ENCODE peak calls at places on chromosomes 1 and 21, in five cellular contexts. V, E, X, S and A are unnamed samples. For H3K9me3, the result is how much of the 10 kb centered on the place peaks cover.

GRCh38 chr21:38903578-38904193 is 98.0 kb downstream of the ETS2 start:
- DNase-seq in V (no peak), E (no peak), X (no peak), S (no peak), A (no peak)

GRCh38 chr1:6239950-6240768 is 3.8 kb upstream of the HES3 start:
- DNase-seq in V (no peak), E (no peak), X (no peak), S (no peak), A (no peak)

GRCh38 chr1:96538001-96538649 is 183.5 kb upstream of the PTBP2 start:
- DNase-seq in V (no peak), E (no peak), X (peak), S (no peak), A (no peak)

GRCh38 chr1:213684454-213684853 is 303.3 kb upstream of the PROX1 start:
- DNase-seq in V (no peak), E (no peak), X (no peak), S (no peak), A (no peak)

GRCh38 chr1:1021010-1021845 is 1.3 kb downstream of the AGRN start:
- DNase-seq in V (peak), E (no peak), X (peak), S (no peak), A (no peak)

GRCh38 chr21:39664586-39664985 is 51.8 kb downstream of the B3GALT5 start:
- DNase-seq in V (no peak), E (no peak), X (no peak), S (no peak), A (no peak)

GRCh38 chr1:148166558-148167492 is 14.7 kb upstream of the NBPF11 start:
- DNase-seq in V (no peak), E (no peak), X (no peak), S (no peak), A (no peak)

GRCh38 chr1:55338448-55338820 is 123.3 kb upstream of the USP24 start:
- DNase-seq in V (no peak), E (no peak), X (no peak), S (no peak), A (no peak)

GRCh38 chr21:15330872-15331271 is 266.1 kb upstream of the NRIP1 start:
- DNase-seq in V (no peak), E (no peak), X (no peak), S (no peak), A (no peak)

DNA sequence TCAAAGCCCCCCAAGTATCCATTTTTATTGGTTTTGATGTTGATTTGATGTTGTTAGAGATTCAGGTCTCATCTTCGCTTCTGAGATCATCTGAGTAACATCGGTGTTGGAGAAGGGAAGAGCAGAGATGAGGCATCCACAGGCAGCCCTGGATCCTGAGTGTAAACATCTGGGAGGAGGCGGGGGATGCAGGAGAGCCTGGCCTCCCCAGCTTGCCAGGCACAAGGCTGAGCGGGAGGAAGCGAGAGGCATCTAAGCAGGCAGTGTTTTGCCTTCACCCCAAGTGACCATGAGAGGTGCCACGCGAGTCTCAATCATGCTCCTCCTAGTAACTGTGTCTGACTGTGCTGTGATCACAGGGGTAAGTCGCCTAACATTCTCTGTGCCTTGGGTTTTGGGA is at the start of gene PROK1:
- DNase-seq in V (no peak), E (no peak), X (no peak), S (no peak), A (no peak)
- H3K9me3 ChIP-seq in V (under half), E (under half), X (under half), S (under half), A (under half)

DNA sequence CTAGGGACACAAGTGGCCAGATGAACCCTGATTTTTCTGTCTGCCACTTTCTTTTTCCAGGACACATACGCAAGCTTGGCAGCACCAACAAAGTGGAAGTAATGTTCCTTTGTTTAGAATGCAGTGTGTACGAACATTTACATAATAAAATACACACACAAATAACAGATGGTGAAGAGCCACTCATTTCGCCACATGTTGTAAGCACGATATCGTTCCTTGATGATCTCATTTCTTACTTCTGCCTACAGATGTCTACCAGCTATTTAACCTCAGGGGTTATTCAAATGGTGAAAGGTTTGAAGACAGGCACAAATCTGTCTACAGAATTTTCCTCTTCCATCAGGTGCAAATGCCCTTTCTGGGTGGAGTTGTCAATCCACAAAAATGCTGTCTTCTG is 670.1 kb upstream of the CXADR start:
- DNase-seq in V (no peak), E (no peak), X (peak), S (no peak), A (no peak)
- H3K9me3 ChIP-seq in V (under half), E (under half), X (under half), S (under half), A (under half)

DNA sequence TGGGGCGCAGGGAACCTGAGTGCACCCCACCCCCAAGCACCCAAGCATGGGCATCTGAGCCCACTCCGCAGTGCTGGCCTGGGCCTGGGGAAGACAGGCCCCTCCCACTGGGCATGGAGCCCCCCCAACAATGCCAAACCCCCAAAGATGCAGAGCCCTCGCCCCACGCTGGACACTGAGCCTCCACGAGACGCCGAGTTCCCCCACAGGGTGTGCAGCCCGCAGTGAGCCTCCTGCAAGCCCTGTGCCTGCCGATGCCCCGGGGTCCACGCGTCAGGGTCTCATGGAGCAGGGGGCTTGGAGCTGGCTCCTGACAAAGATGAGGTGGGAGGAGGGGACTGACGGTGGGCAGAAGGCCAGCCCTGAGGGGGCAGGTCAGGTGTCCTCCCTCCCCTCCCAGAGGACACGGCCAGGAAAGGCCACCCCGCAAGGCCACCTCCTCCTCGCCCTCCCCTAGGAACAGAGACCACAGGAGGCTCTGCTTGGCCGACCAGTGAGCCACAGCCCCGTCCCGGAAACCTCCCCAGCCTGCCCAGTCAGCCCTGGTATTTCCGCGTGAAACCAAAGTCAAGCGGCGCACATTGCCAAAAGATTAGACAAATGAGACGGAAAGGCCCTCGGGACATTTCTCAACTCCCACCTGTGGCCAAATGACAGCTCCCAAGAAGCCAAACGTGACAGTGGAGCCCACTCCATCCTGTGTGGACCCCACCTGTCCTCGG is 33.4 kb downstream of the MEGF6 start:
- DNase-seq in V (no peak), E (no peak), X (peak), S (no peak), A (no peak)
- H3K9me3 ChIP-seq in V (under half), E (under half), X (under half), S (under half), A (under half)

GRCh38 chr21:24302400-24302799 is 1304.9 kb downstream of the MRPL39 start:
- DNase-seq in V (no peak), E (no peak), X (no peak), S (no peak), A (no peak)
- H3K9me3 ChIP-seq in V (under half), E (under half), X (under half), S (under half), A (under half)

DNA sequence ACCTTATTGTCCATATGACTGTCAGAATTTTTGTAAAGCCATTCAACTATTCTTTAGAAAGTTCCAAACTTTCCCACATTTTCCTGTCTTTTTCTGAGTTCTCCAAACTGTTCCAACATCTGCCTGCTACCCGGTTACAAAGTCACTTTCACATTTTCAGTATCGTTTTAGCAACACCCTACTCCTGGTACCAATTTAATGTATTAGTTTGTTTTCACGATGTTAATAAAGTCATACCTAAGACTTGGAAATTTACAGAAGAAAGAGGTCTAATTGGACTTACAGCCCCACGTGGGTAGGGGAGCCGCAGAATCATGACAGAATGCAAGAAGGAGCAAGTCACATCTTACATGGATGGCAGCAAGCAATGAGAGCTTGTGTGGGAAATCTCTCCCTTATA is 867.8 kb downstream of the AMY1C start:
- DNase-seq in V (no peak), E (no peak), X (no peak), S (no peak), A (no peak)
- H3K9me3 ChIP-seq in V (under half), E (under half), X (under half), S (under half), A (under half)

DNA sequence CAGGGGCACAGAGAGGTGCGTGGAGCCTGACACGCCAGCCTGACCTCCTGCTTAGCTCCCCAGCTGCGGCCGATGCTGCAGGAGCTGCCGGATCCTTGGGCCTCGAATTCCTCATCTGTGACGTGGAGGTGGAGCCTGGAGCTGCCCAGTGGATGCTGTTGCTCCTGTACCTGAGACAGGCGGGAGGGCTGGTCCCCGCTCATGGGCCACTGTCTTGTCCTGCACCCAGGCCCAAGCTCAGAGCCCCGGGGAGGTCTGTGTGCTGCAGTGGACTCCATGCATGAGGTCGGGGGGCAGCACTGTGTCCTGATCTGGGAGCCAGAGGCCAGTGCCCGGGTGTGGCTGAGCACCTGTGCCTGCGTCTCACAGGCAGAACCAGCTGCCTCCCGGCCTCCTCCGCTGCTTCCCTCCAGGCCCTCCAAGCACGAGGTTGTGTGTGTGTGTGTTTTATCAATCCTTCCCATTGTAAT is 55.4 kb upstream of the TTC34 start:
- DNase-seq in V (no peak), E (no peak), X (no peak), S (no peak), A (peak)
- H3K9me3 ChIP-seq in V (half or more), E (under half), X (under half), S (under half), A (under half)